ENCODE peak calls at places on chromosome 6, in ten cellular contexts. T is endothelial cell; Q is D341Med; H is stimulated activated CD8-positive, alpha-beta memory T cell treated with anti-CD3 and anti-CD28 coated beads, Interleukin-4, amount 100 ng/mL, for 24 hours; W is cardiac fibroblast; N is fibroblast of the conjunctiva; L is NCI-H774; D is small intestine; M is NT2/D1; E is skeletal muscle cell. P is an unnamed sample.

GRCh38 chr6:5084192-5084786 is 852 bp upstream of the PPP1R3G start:
- DNase-seq in T (peak; percentile 21), Q (peak; percentile 79), H (no peak), W (no peak), N (no peak), L (no peak), D (no peak), M (no peak), E (no peak), P (peak; percentile 56)

GRCh38 chr6:63565727-63566625 is 6.3 kb upstream of the LOC128125822 start:
- DNase-seq in T (no peak), Q (no peak), H (no peak), W (no peak), N (no peak), L (no peak), D (no peak), M (no peak), E (no peak), P (no peak)

GRCh38 chr6:156886409-156886808 is 109.2 kb downstream of the ARID1B start:
- DNase-seq in T (no peak), Q (no peak), H (no peak), W (peak; percentile 79), N (no peak), L (no peak), D (peak; percentile 73), M (no peak), E (no peak), P (no peak)

GRCh38 chr6:16505711-16506362 is 255.4 kb downstream of the ATXN1 start:
- DNase-seq in T (no peak), Q (no peak), H (no peak), W (peak; percentile 67), N (peak; percentile 65), L (no peak), D (no peak), M (no peak), E (peak; percentile 78), P (no peak)

GRCh38 chr6:16496982-16497823 is 258.8 kb downstream of the GMPR start:
- DNase-seq in T (no peak), Q (no peak), H (no peak), W (no peak), N (no peak), L (no peak), D (no peak), M (no peak), E (no peak), P (no peak)

GRCh38 chr6:124967444-124967843 is 5.2 kb downstream of the RNF217 start:
- DNase-seq in T (no peak), Q (no peak), H (no peak), W (peak; percentile 42), N (no peak), L (no peak), D (no peak), M (no peak), E (no peak), P (no peak)

GRCh38 chr6:76174722-76175121 is 102.3 kb upstream of the IMPG1 start:
- DNase-seq in T (no peak), Q (no peak), H (no peak), W (no peak), N (no peak), L (no peak), D (no peak), M (no peak), E (no peak), P (no peak)

GRCh38 chr6:3363296-3364025 is 93.4 kb downstream of the SLC22A23 start:
- DNase-seq in T (no peak), Q (no peak), H (no peak), W (no peak), N (no peak), L (peak; percentile 67), D (peak; percentile 98), M (no peak), E (no peak), P (no peak)